ENCODE peak calls at places on chromosomes 2 and 18, in five cellular contexts. K is CD8-positive, alpha-beta memory T cell; C is heart right ventricle; A is lower lobe of right lung; Z is trophoblast cell. G is an unnamed sample. For H3K9me3, the result is how much of the 10 kb centered on the place peaks cover.

GRCh38 chr2:134021830-134022524 is 231.9 kb upstream of the MGAT5 start:
- DNase-seq in K (no peak), C (no peak), A (no peak), Z (no peak), G (no peak)

GRCh38 chr18:33900638-33901037 is 322.6 kb downstream of the ASXL3 start:
- DNase-seq in K (no peak), C (no peak), A (no peak), Z (no peak), G (no peak)

GRCh38 chr2:222309361-222309760 is 10.6 kb upstream of the PAX3 start:
- DNase-seq in K (no peak), C (no peak), A (no peak), Z (no peak), G (no peak)

GRCh38 chr2:44250376-44250775 is 24.9 kb upstream of the SLC3A1 start:
- DNase-seq in K (no peak), C (no peak), A (no peak), Z (no peak), G (no peak)

GRCh38 chr18:22167091-22167470 is 2.3 kb upstream of the GATA6 start:
- DNase-seq in K (no peak), C (peak), A (no peak), Z (no peak), G (no peak)

GRCh38 chr18:73462092-73462491 is 594.3 kb upstream of the NETO1 start:
- DNase-seq in K (no peak), C (no peak), A (no peak), Z (no peak), G (no peak)

GRCh38 chr2:213219816-213220215 is 64.4 kb upstream of the SPAG16 start:
- DNase-seq in K (no peak), C (no peak), A (no peak), Z (no peak), G (no peak)

GRCh38 chr2:65730186-65730585 is 297.8 kb upstream of the SPRED2 start:
- DNase-seq in K (no peak), C (no peak), A (no peak), Z (no peak), G (no peak)

GRCh38 chr2:46849741-46850474 is 65.7 kb downstream of the MCFD2 start:
- DNase-seq in K (no peak), C (peak), A (no peak), Z (no peak), G (no peak)

GRCh38 chr2:29314816-29315571 is 199.8 kb downstream of the CLIP4 start:
- DNase-seq in K (peak), C (no peak), A (peak), Z (no peak), G (peak)

GRCh38 chr2:141968377-141968920 is 162.4 kb downstream of the LRP1B start:
- DNase-seq in K (no peak), C (no peak), A (no peak), Z (no peak), G (no peak)

GRCh38 chr18:34718610-34719009 is 8.5 kb downstream of the DTNA start:
- DNase-seq in K (no peak), C (no peak), A (no peak), Z (no peak), G (no peak)

GRCh38 chr2:109284816-109285215 is 155.8 kb downstream of the SH3RF3 start:
- DNase-seq in K (no peak), C (peak), A (no peak), Z (no peak), G (no peak)

GRCh38 chr2:105999590-105999989 is 194.5 kb downstream of the UXS1 start:
- DNase-seq in K (no peak), C (no peak), A (no peak), Z (no peak), G (no peak)

GRCh38 chr2:106009096-106009495 is 185.0 kb downstream of the UXS1 start:
- DNase-seq in K (no peak), C (no peak), A (no peak), Z (no peak), G (no peak)

GRCh38 chr2:106004854-106005253 is 189.2 kb downstream of the UXS1 start:
- DNase-seq in K (no peak), C (no peak), A (no peak), Z (no peak), G (no peak)
- H3K9me3 ChIP-seq in K (under half), C (under half), A (under half), Z (under half), G (under half)

DNA sequence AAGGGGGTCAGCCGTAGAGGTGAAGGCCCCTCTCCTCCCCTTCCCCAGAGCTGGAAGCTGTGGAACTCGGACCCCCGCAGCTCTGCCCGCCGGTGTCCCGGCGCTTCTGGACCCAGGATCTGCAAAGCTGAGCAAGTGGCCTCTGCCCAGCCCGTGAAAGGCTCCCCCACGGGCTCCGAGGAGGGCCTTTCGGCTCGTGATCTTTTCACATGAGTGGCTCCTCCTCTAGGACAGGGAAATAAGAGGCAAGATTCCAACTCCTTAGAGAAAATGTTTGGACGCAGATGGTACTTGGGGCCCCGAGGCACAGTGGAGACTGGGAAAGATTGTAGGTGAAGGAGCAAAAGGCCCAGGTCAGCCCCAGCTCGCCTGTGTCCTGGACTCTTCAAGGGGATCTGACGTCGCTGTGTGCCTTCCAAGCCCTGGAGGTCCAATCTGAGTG is 48.2 kb upstream of the SP3 start:
- DNase-seq in K (no peak), C (peak), A (peak), Z (peak), G (no peak)
- H3K4me3 ChIP-seq in K (no peak), C (no peak), A (peak), Z (peak), G (peak)

GRCh38 chr2:85797959-85798358 is 44.2 kb downstream of the ATOH8 start:
- DNase-seq in K (no peak), C (no peak), A (no peak), Z (peak), G (no peak)
- H3K27ac ChIP-seq in K (no peak), C (peak), A (no peak), Z (no peak), G (no peak)

DNA sequence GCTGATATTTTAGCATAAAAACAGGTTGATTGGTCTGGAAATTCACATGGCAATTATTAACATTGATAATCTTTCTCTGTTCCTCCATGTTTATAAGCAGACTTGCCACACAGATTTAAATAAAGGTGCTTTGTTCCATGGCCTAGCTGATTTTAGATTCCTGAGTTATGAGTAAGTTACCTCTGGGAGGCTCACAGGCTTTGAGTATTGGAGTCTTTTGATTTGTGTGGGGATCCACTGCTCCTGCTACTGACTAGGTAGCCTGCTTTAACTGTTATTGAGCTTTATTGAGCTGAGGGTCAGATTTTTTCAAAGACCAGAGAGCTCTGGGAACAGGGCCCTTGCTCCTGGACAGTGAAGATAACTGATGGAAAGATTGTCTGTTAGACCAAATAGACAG is 166.2 kb downstream of the ANKRD30B start:
- DNase-seq in K (no peak), C (no peak), A (no peak), Z (peak), G (no peak)
- H3K9me3 ChIP-seq in K (under half), C (under half), A (under half), Z (under half), G (under half)

GRCh38 chr2:69686855-69687254 is 43.3 kb upstream of the AAK1 start:
- DNase-seq in K (no peak), C (no peak), A (no peak), Z (peak), G (no peak)

GRCh38 chr2:69688212-69688611 is 44.7 kb upstream of the AAK1 start:
- DNase-seq in K (no peak), C (no peak), A (no peak), Z (no peak), G (no peak)

GRCh38 chr2:69692424-69692823 is 48.9 kb upstream of the AAK1 start:
- DNase-seq in K (no peak), C (no peak), A (no peak), Z (peak), G (no peak)

GRCh38 chr2:69689969-69690368 is 46.4 kb upstream of the AAK1 start:
- DNase-seq in K (no peak), C (no peak), A (no peak), Z (no peak), G (no peak)

GRCh38 chr2:69689466-69689865 is 45.9 kb upstream of the AAK1 start:
- DNase-seq in K (no peak), C (no peak), A (no peak), Z (no peak), G (no peak)
- H3K4me3 ChIP-seq in K (peak), C (no peak), A (no peak), Z (no peak), G (peak)

GRCh38 chr2:111055735-111056134 is 65.0 kb upstream of the BCL2L11 start:
- DNase-seq in K (no peak), C (no peak), A (no peak), Z (no peak), G (no peak)

GRCh38 chr2:111057045-111057444 is 63.7 kb upstream of the BCL2L11 start:
- DNase-seq in K (no peak), C (no peak), A (no peak), Z (no peak), G (no peak)

GRCh38 chr2:111061192-111061591 is 59.5 kb upstream of the BCL2L11 start:
- DNase-seq in K (no peak), C (no peak), A (no peak), Z (no peak), G (no peak)

GRCh38 chr2:111057721-111058120 is 63.0 kb upstream of the BCL2L11 start:
- DNase-seq in K (no peak), C (no peak), A (no peak), Z (no peak), G (no peak)

GRCh38 chr2:111058264-111058663 is 62.5 kb upstream of the BCL2L11 start:
- DNase-seq in K (no peak), C (no peak), A (no peak), Z (no peak), G (no peak)
- H3K27ac ChIP-seq in K (no peak), C (no peak), A (no peak), Z (no peak), G (no peak)

G was measured in effector memory CD4-positive, alpha-beta T cell.